ENCODE peak calls at places on chromosomes 2 and 18, in seven cellular contexts. M is PC-9; S is A673; E is CD8-positive, alpha-beta memory T cell; X is tibial artery; V is BE2C; W is right cardiac atrium. Z is an unnamed sample.

GRCh38 chr2:220296174-220296573 is 668.7 kb downstream of the SLC4A3 start:
- DNase-seq in M (no peak), S (peak; percentile 66), E (no peak), X (no peak), V (no peak), W (no peak), Z (no peak)

GRCh38 chr18:69876490-69876889 is 71.2 kb downstream of the CD226 start:
- DNase-seq in M (no peak), S (no peak), E (no peak), X (no peak), V (no peak), W (no peak), Z (no peak)

GRCh38 chr2:179825494-179825893 is 35.9 kb downstream of the ZNF385B start:
- DNase-seq in M (no peak), S (no peak), E (no peak), X (no peak), V (no peak), W (no peak), Z (no peak)

GRCh38 chr2:106948550-106948949 is 62.6 kb upstream of the ST6GAL2 start:
- DNase-seq in M (no peak), S (no peak), E (no peak), X (no peak), V (no peak), W (no peak), Z (no peak)

GRCh38 chr2:11227595-11227994 is 72.3 kb downstream of the SLC66A3 start:
- DNase-seq in M (no peak), S (no peak), E (no peak), X (no peak), V (no peak), W (no peak), Z (no peak)

GRCh38 chr2:38068228-38068627 is 7.7 kb downstream of the CYP1B1 start:
- DNase-seq in M (no peak), S (no peak), E (no peak), X (no peak), V (no peak), W (no peak), Z (no peak)

GRCh38 chr2:129801575-129801974 is 177.9 kb upstream of the RAB6C start:
- DNase-seq in M (no peak), S (no peak), E (no peak), X (no peak), V (no peak), W (no peak), Z (no peak)

GRCh38 chr2:118046628-118047210 is 32.8 kb upstream of the CCDC93 start:
- DNase-seq in M (no peak), S (peak; percentile 58), E (no peak), X (no peak), V (no peak), W (no peak), Z (no peak)

GRCh38 chr2:88180594-88181240 is 10.6 kb downstream of the THNSL2 start:
- DNase-seq in M (no peak), S (peak; percentile 12), E (no peak), X (no peak), V (no peak), W (no peak), Z (no peak)

GRCh38 chr2:106104332-106105062 is 89.6 kb downstream of the UXS1 start:
- DNase-seq in M (peak; percentile 54), S (peak; percentile 70), E (peak; percentile 80), X (peak; percentile 55), V (peak; percentile 28), W (no peak), Z (peak; percentile 87)

GRCh38 chr2:190781604-190782198 is 98.9 kb upstream of the GLS start:
- DNase-seq in M (peak; percentile 34), S (peak; percentile 75), E (peak; percentile 60), X (no peak), V (peak; percentile 62), W (no peak), Z (no peak)

GRCh38 chr2:41722668-41723369 is 325.0 kb upstream of the PKDCC start:
- DNase-seq in M (no peak), S (no peak), E (no peak), X (peak; percentile 72), V (no peak), W (peak; percentile 58), Z (no peak)

GRCh38 chr2:74003494-74004211 is 18.9 kb downstream of the TET3 start:
- DNase-seq in M (no peak), S (peak; percentile 64), E (no peak), X (no peak), V (no peak), W (no peak), Z (no peak)

GRCh38 chr2:190980630-190981214 is 33.2 kb downstream of the STAT1 start:
- DNase-seq in M (no peak), S (no peak), E (no peak), X (no peak), V (no peak), W (no peak), Z (no peak)

GRCh38 chr18:54329787-54330186 is 27.9 kb downstream of the STARD6 start:
- DNase-seq in M (no peak), S (no peak), E (no peak), X (no peak), V (no peak), W (no peak), Z (no peak)

GRCh38 chr18:13710460-13710859 is 15.9 kb downstream of the FAM210A start:
- DNase-seq in M (peak; percentile 81), S (no peak), E (no peak), X (no peak), V (no peak), W (no peak), Z (no peak)

GRCh38 chr2:237623428-237624403 is 3.7 kb upstream of the LRRFIP1 start:
- DNase-seq in M (no peak), S (no peak), E (no peak), X (no peak), V (no peak), W (no peak), Z (no peak)

GRCh38 chr2:211447545-211447944 is 891.1 kb downstream of the CPS1 start:
- DNase-seq in M (no peak), S (no peak), E (no peak), X (no peak), V (no peak), W (no peak), Z (no peak)

GRCh38 chr2:39837856-39838453 is 58.9 kb upstream of the THUMPD2 start:
- DNase-seq in M (peak; percentile 46), S (peak; percentile 57), E (no peak), X (no peak), V (peak; percentile 34), W (no peak), Z (no peak)

GRCh38 chr18:68568364-68568763 is 146.5 kb downstream of the TMX3 start:
- DNase-seq in M (no peak), S (no peak), E (no peak), X (no peak), V (no peak), W (no peak), Z (no peak)

GRCh38 chr2:175730025-175730424 is 272.0 kb downstream of the LNPK start:
- DNase-seq in M (no peak), S (no peak), E (no peak), X (no peak), V (no peak), W (no peak), Z (no peak)

GRCh38 chr2:951224-952006 is 766 bp downstream of the SNTG2 start:
- DNase-seq in M (no peak), S (no peak), E (no peak), X (no peak), V (no peak), W (no peak), Z (no peak)

GRCh38 chr2:955829-956731 is 5.4 kb downstream of the SNTG2 start:
- DNase-seq in M (no peak), S (no peak), E (no peak), X (no peak), V (no peak), W (peak; percentile 54), Z (no peak)

GRCh38 chr2:953975-954686 is 3.5 kb downstream of the SNTG2 start:
- DNase-seq in M (no peak), S (peak; percentile 29), E (no peak), X (no peak), V (no peak), W (no peak), Z (no peak)

GRCh38 chr2:954687-955000 is 4.0 kb downstream of the SNTG2 start:
- DNase-seq in M (no peak), S (no peak), E (no peak), X (no peak), V (no peak), W (no peak), Z (no peak)

GRCh38 chr2:953408-953807 is 2.8 kb downstream of the SNTG2 start:
- DNase-seq in M (no peak), S (no peak), E (no peak), X (no peak), V (no peak), W (no peak), Z (no peak)
- H3K27me3 ChIP-seq in M (peaks cover 60% of the 10 kb centered on the region), S (peaks cover 20% of the 10 kb centered on the region), E (no peaks in the 10 kb centered on the region), X (no peaks in the 10 kb centered on the region), V (peaks cover 35% of the 10 kb centered on the region), W (no peaks in the 10 kb centered on the region), Z (peaks cover 8% of the 10 kb centered on the region)

DNA sequence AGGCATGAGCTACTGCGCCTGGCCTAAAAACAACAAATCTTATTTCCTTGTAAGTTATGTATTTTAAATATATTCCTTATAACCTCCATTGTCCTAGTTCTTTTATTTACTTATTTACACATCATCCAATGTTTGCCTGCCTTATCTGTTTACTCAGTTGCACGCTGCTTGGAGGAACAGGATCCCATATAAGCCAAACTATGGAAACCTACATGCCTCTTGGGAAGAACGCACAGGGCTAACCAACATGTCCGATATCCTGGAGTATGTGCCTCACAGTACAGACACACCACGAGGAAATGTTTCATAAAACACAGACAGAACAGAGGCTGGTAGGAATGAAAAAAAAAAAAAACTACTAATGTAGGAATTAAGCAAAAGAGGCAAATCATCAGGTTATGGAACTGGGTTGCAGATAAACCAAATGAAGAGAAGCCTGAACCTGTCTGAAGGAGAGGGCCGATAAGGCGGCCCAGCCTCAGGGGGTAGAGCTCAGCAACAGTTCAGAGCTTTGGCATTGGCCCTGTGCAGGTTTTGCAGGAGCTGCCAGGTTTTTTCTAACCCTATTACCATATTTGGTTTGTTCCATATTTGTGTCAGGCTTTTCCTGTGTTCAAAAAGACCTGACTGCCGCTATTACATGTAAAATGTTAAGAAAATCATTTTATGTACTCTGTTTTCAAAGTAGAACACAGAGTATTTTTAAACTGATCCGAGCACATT is 19.9 kb upstream of the SP3 start:
- DNase-seq in M (no peak), S (no peak), E (no peak), X (no peak), V (no peak), W (no peak), Z (no peak)
- H3K4me1 ChIP-seq in M (no peaks in the 10 kb centered on the region), S (peaks cover 3% of the 10 kb centered on the region), E (no peaks in the 10 kb centered on the region), X (peaks cover 66% of the 10 kb centered on the region), V (no peaks in the 10 kb centered on the region), W (peaks cover 13% of the 10 kb centered on the region), Z (peaks cover 23% of the 10 kb centered on the region)

GRCh38 chr2:196088209-196088608 is 19.6 kb upstream of the DNAH7 start:
- DNase-seq in M (no peak), S (no peak), E (no peak), X (no peak), V (no peak), W (no peak), Z (peak; percentile 67)

GRCh38 chr2:196083601-196084000 is 15.0 kb upstream of the DNAH7 start:
- DNase-seq in M (no peak), S (no peak), E (no peak), X (no peak), V (no peak), W (no peak), Z (no peak)

GRCh38 chr2:196086517-196087368 is 18.1 kb upstream of the DNAH7 start:
- DNase-seq in M (no peak), S (no peak), E (no peak), X (no peak), V (no peak), W (no peak), Z (no peak)
- H3K27me3 ChIP-seq in M (no peaks in the 10 kb centered on the region), S (no peaks in the 10 kb centered on the region), E (no peaks in the 10 kb centered on the region), X (no peaks in the 10 kb centered on the region), V (no peaks in the 10 kb centered on the region), W (no peaks in the 10 kb centered on the region), Z (no peaks in the 10 kb centered on the region)

GRCh38 chr2:172143817-172144216 is 41.1 kb upstream of the DLX2 start:
- DNase-seq in M (no peak), S (no peak), E (no peak), X (no peak), V (no peak), W (no peak), Z (no peak)
- H3K4me1 ChIP-seq in M (no peaks in the 10 kb centered on the region), S (no peaks in the 10 kb centered on the region), E (no peaks in the 10 kb centered on the region), X (no peaks in the 10 kb centered on the region), V (no peaks in the 10 kb centered on the region), W (no peaks in the 10 kb centered on the region), Z (no peaks in the 10 kb centered on the region)